ENCODE peak calls at places on chromosomes 7 and 10, in six cellular contexts. E is heart right ventricle, L is AG09319, M is AG04450, Q is natural killer cell, I is cardiac fibroblast. V is an unnamed sample.
A peak's percentile ranks its signal among the peaks of the same experiment; 100 is the strongest.

GRCh38 chr10:124063736-124064135 is 29.7 kb downstream of the CHST15 start:
- DNase-seq in E (no peak), L (peak; percentile 52), M (peak; percentile 8), Q (no peak), I (peak; percentile 62), V (no peak)

GRCh38 chr10:75108684-75109458 is 2.6 kb upstream of the SAMD8 start:
- DNase-seq in E (peak; percentile 28), L (no peak), M (no peak), Q (no peak), I (peak; percentile 20), V (no peak)

GRCh38 chr10:6347391-6347951 is 144.7 kb downstream of the PFKFB3 start:
- DNase-seq in E (no peak), L (no peak), M (no peak), Q (peak; percentile 38), I (no peak), V (no peak)

GRCh38 chr7:134783294-134784069 is 4.0 kb downstream of the CALD1 start:
- DNase-seq in E (no peak), L (no peak), M (no peak), Q (no peak), I (peak; percentile 46), V (no peak)

GRCh38 chr10:22837351-22837750 is 90.5 kb upstream of the ARMC3 start:
- DNase-seq in E (no peak), L (no peak), M (no peak), Q (no peak), I (no peak), V (no peak)

GRCh38 chr10:11869211-11869610 is 46.1 kb downstream of the PROSER2 start:
- DNase-seq in E (no peak), L (no peak), M (no peak), Q (no peak), I (no peak), V (no peak)

GRCh38 chr10:101732096-101732495 is 37.1 kb upstream of the FBXW4 start:
- DNase-seq in E (no peak), L (no peak), M (no peak), Q (no peak), I (no peak), V (no peak)

GRCh38 chr10:13503745-13504463 is 24.9 kb downstream of the BEND7 start:
- DNase-seq in E (no peak), L (no peak), M (peak; percentile 37), Q (no peak), I (peak; percentile 62), V (peak; percentile 11)

GRCh38 chr10:109770000-109770399 is 153.3 kb downstream of the XPNPEP1 start:
- DNase-seq in E (no peak), L (no peak), M (no peak), Q (no peak), I (no peak), V (no peak)

GRCh38 chr7:87543623-87544022 is 57.1 kb downstream of the ABCB1 start:
- DNase-seq in E (no peak), L (no peak), M (no peak), Q (no peak), I (no peak), V (no peak)

GRCh38 chr7:90507692-90508091 is 38.3 kb downstream of the PTTG1IP2 start:
- DNase-seq in E (no peak), L (no peak), M (no peak), Q (no peak), I (no peak), V (no peak)

GRCh38 chr7:97390052-97390451 is 272.6 kb downstream of the SDHAF3 start:
- DNase-seq in E (no peak), L (no peak), M (no peak), Q (no peak), I (no peak), V (no peak)

GRCh38 chr10:113041841-113042745 is 92.0 kb downstream of the TCF7L2 start:
- DNase-seq in E (no peak), L (no peak), M (no peak), Q (no peak), I (peak; percentile 53), V (no peak)

GRCh38 chr10:109411897-109412296 is 511.4 kb downstream of the XPNPEP1 start:
- DNase-seq in E (no peak), L (no peak), M (no peak), Q (no peak), I (peak; percentile 1), V (no peak)

GRCh38 chr10:51297438-51297837 is 223.2 kb downstream of the PRKG1 start:
- DNase-seq in E (no peak), L (no peak), M (no peak), Q (no peak), I (peak; percentile 69), V (no peak)

GRCh38 chr10:11373626-11374310 is 237.7 kb downstream of the USP6NL start:
- DNase-seq in E (no peak), L (no peak), M (no peak), Q (no peak), I (no peak), V (no peak)

GRCh38 chr7:39413866-39414668 is 152.1 kb upstream of the YAE1 start:
- DNase-seq in E (peak; percentile 18), L (no peak), M (no peak), Q (no peak), I (peak; percentile 40), V (no peak)

GRCh38 chr7:39096220-39096619 is 118.5 kb downstream of the POU6F2 start:
- DNase-seq in E (no peak), L (no peak), M (no peak), Q (no peak), I (no peak), V (no peak)

GRCh38 chr10:129550658-129551057 is 83.6 kb downstream of the MGMT start:
- DNase-seq in E (no peak), L (no peak), M (no peak), Q (no peak), I (no peak), V (no peak)

GRCh38 chr7:2281556-2281955 is 32.7 kb downstream of the SNX8 start:
- DNase-seq in E (peak; percentile 60), L (no peak), M (no peak), Q (no peak), I (peak; percentile 33), V (no peak)

GRCh38 chr10:126001579-126001978 is 105.2 kb downstream of the FANK1 start:
- DNase-seq in E (no peak), L (no peak), M (no peak), Q (no peak), I (peak; percentile 43), V (peak; percentile 34)

GRCh38 chr7:1698221-1698620 is 28.1 kb downstream of the ELFN1 start:
- DNase-seq in E (no peak), L (no peak), M (no peak), Q (no peak), I (no peak), V (no peak)

GRCh38 chr7:22581099-22581498 is 81.1 kb upstream of the STEAP1B start:
- DNase-seq in E (no peak), L (no peak), M (no peak), Q (no peak), I (no peak), V (no peak)

GRCh38 chr10:130421909-130422308 is 285.7 kb downstream of the GLRX3 start:
- DNase-seq in E (no peak), L (no peak), M (no peak), Q (no peak), I (no peak), V (no peak)

GRCh38 chr7:120486164-120486563 is 213.2 kb downstream of the KCND2 start:
- DNase-seq in E (no peak), L (no peak), M (no peak), Q (no peak), I (no peak), V (no peak)

GRCh38 chr7:6460990-6461584 is 13.3 kb upstream of the DAGLB start:
- DNase-seq in E (no peak), L (no peak), M (no peak), Q (no peak), I (no peak), V (no peak)

GRCh38 chr10:77229704-77230103 is 407.9 kb downstream of the KCNMA1 start:
- DNase-seq in E (no peak), L (no peak), M (no peak), Q (no peak), I (no peak), V (no peak)

GRCh38 chr7:113891828-113892227 is 27.0 kb downstream of the PPP1R3A start:
- DNase-seq in E (no peak), L (no peak), M (peak; percentile 32), Q (no peak), I (peak; percentile 45), V (peak; percentile 79)

DNA sequence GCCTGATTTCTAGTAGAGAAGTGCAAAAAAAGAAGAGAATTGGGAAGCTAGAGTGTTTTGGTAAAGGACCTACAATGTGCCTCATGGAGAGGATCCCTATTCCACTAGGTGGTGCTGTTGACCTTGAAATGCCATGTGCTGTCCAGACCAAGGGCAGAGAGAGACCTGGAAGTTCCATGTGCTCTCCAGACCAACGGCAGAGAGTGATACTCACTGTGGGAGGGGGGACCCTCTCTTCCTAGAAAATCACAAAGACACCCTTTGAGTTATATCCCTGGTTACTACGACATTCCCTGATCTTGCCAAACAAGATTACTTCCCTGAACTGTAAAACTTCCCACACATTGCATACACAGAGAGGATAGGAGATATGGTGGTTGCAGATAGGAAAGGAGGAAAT is 212.7 kb upstream of the ZNF804B start:
- DNase-seq in E (no peak), L (no peak), M (no peak), Q (no peak), I (peak; percentile 51), V (no peak)
- TF ChIP-seq CTCF in E (no peak), L (no peak), M (no peak), Q (no peak), I (peak; percentile 39), V (peak; percentile 53)

GRCh38 chr7:117762055-117762454 is 111.2 kb downstream of the CTTNBP2 start:
- DNase-seq in E (no peak), L (no peak), M (no peak), Q (no peak), I (no peak), V (no peak)

GRCh38 chr7:117757440-117757839 is 115.8 kb downstream of the CTTNBP2 start:
- DNase-seq in E (no peak), L (no peak), M (no peak), Q (no peak), I (no peak), V (no peak)

GRCh38 chr7:117756586-117756985 is 116.7 kb downstream of the CTTNBP2 start:
- DNase-seq in E (no peak), L (no peak), M (no peak), Q (no peak), I (no peak), V (no peak)

GRCh38 chr7:117764031-117764430 is 109.2 kb downstream of the CTTNBP2 start:
- DNase-seq in E (no peak), L (no peak), M (no peak), Q (no peak), I (no peak), V (no peak)

GRCh38 chr7:117759950-117760640 is 113.1 kb downstream of the CTTNBP2 start:
- DNase-seq in E (no peak), L (no peak), M (peak; percentile 38), Q (no peak), I (no peak), V (no peak)
- TF ChIP-seq CTCF in E (no peak), L (no peak), M (no peak), Q (no peak), I (no peak), V (no peak)

GRCh38 chr10:49281461-49281860 is 17.5 kb upstream of the C10orf71 start:
- DNase-seq in E (no peak), L (no peak), M (no peak), Q (peak; percentile 13), I (no peak), V (no peak)
- TF ChIP-seq CTCF in E (no peak), L (peak; percentile 4), M (peak; percentile 14), Q (no peak), I (peak; percentile 7), V (peak; percentile 37)

GRCh38 chr7:77657427-77658331 is 38.6 kb upstream of the RSBN1L start:
- DNase-seq in E (no peak), L (peak; percentile 16), M (no peak), Q (no peak), I (peak; percentile 47), V (no peak)
- TF ChIP-seq CTCF in E (peak; percentile 26), L (peak; percentile 37), M (peak; percentile 55), Q (peak; percentile 54), I (peak; percentile 39), V (peak; percentile 59)

V was measured in retinal pigment epithelial cell.